ENCODE peak calls at places on chromosomes 16 and 17, in four cellular contexts. One of them, this sample, is unnamed.

GRCh38 chr17:75539969-75540729 is 14.7 kb downstream of the LLGL2 start:
- DNase-seq in sigmoid colon: no peak
- DNase-seq in psoas muscle: no peak
- DNase-seq in CD4-positive, CD25-positive, alpha-beta regulatory T cell: no peak
- DNase-seq in this sample: no peak

GRCh38 chr17:68356520-68356919 is 65.2 kb downstream of the ARSG start:
- DNase-seq in sigmoid colon: no peak
- DNase-seq in psoas muscle: no peak
- DNase-seq in CD4-positive, CD25-positive, alpha-beta regulatory T cell: peak; percentile 26
- DNase-seq in this sample: no peak

GRCh38 chr17:1003972-1004768 is 7.2 kb downstream of the TIMM22 start:
- DNase-seq in sigmoid colon: no peak
- DNase-seq in psoas muscle: no peak
- DNase-seq in CD4-positive, CD25-positive, alpha-beta regulatory T cell: no peak
- DNase-seq in this sample: no peak

GRCh38 chr17:83194761-83195329 is 115.4 kb downstream of the METRNL start:
- DNase-seq in sigmoid colon: peak; percentile 63
- DNase-seq in psoas muscle: peak; percentile 29
- DNase-seq in CD4-positive, CD25-positive, alpha-beta regulatory T cell: no peak
- DNase-seq in this sample: peak; percentile 15

GRCh38 chr16:48850097-48850496 is 240.1 kb upstream of the N4BP1 start:
- DNase-seq in sigmoid colon: no peak
- DNase-seq in psoas muscle: no peak
- DNase-seq in CD4-positive, CD25-positive, alpha-beta regulatory T cell: no peak
- DNase-seq in this sample: no peak

GRCh38 chr16:3696425-3697218 is 20.7 kb downstream of the TRAP1 start:
- DNase-seq in sigmoid colon: no peak
- DNase-seq in psoas muscle: no peak
- DNase-seq in CD4-positive, CD25-positive, alpha-beta regulatory T cell: no peak
- DNase-seq in this sample: no peak

GRCh38 chr17:59707971-59708425 is 544 bp downstream of the VMP1 start:
- DNase-seq in sigmoid colon: no peak
- DNase-seq in psoas muscle: no peak
- DNase-seq in CD4-positive, CD25-positive, alpha-beta regulatory T cell: no peak
- DNase-seq in this sample: no peak

GRCh38 chr16:4184038-4184702 is 57.7 kb downstream of the SRL start:
- DNase-seq in sigmoid colon: no peak
- DNase-seq in psoas muscle: peak; percentile 44
- DNase-seq in CD4-positive, CD25-positive, alpha-beta regulatory T cell: no peak
- DNase-seq in this sample: no peak

GRCh38 chr17:41428591-41429326 is 4.4 kb upstream of the KRT37 start:
- DNase-seq in sigmoid colon: no peak
- DNase-seq in psoas muscle: no peak
- DNase-seq in CD4-positive, CD25-positive, alpha-beta regulatory T cell: no peak
- DNase-seq in this sample: no peak

GRCh38 chr17:47946516-47946915 is 5.1 kb downstream of the PNPO start:
- DNase-seq in sigmoid colon: no peak
- DNase-seq in psoas muscle: no peak
- DNase-seq in CD4-positive, CD25-positive, alpha-beta regulatory T cell: no peak
- DNase-seq in this sample: peak; percentile 48

GRCh38 chr17:27565874-27566672 is 64.9 kb upstream of the LGALS9 start:
- DNase-seq in sigmoid colon: no peak
- DNase-seq in psoas muscle: no peak
- DNase-seq in CD4-positive, CD25-positive, alpha-beta regulatory T cell: no peak
- DNase-seq in this sample: no peak

GRCh38 chr17:80327518-80327917 is 66.9 kb downstream of the RNF213 start:
- DNase-seq in sigmoid colon: peak; percentile 26
- DNase-seq in psoas muscle: no peak
- DNase-seq in CD4-positive, CD25-positive, alpha-beta regulatory T cell: no peak
- DNase-seq in this sample: no peak
- H3K36me3 ChIP-seq in sigmoid colon: peaks cover 15% of the 10 kb centered on the region
- H3K36me3 ChIP-seq in psoas muscle: peaks cover 8% of the 10 kb centered on the region
- H3K36me3 ChIP-seq in CD4-positive, CD25-positive, alpha-beta regulatory T cell: peaks cover 95% of the 10 kb centered on the region
- H3K36me3 ChIP-seq in this sample: no peaks in the 10 kb centered on the region

GRCh38 chr17:45227101-45227591 is 5.5 kb downstream of the FMNL1 start:
- DNase-seq in sigmoid colon: no peak
- DNase-seq in psoas muscle: no peak
- DNase-seq in CD4-positive, CD25-positive, alpha-beta regulatory T cell: no peak
- DNase-seq in this sample: no peak
- H3K36me3 ChIP-seq in sigmoid colon: no peaks in the 10 kb centered on the region
- H3K36me3 ChIP-seq in psoas muscle: no peaks in the 10 kb centered on the region
- H3K36me3 ChIP-seq in CD4-positive, CD25-positive, alpha-beta regulatory T cell: peaks cover 12% of the 10 kb centered on the region
- H3K36me3 ChIP-seq in this sample: no peaks in the 10 kb centered on the region

DNA sequence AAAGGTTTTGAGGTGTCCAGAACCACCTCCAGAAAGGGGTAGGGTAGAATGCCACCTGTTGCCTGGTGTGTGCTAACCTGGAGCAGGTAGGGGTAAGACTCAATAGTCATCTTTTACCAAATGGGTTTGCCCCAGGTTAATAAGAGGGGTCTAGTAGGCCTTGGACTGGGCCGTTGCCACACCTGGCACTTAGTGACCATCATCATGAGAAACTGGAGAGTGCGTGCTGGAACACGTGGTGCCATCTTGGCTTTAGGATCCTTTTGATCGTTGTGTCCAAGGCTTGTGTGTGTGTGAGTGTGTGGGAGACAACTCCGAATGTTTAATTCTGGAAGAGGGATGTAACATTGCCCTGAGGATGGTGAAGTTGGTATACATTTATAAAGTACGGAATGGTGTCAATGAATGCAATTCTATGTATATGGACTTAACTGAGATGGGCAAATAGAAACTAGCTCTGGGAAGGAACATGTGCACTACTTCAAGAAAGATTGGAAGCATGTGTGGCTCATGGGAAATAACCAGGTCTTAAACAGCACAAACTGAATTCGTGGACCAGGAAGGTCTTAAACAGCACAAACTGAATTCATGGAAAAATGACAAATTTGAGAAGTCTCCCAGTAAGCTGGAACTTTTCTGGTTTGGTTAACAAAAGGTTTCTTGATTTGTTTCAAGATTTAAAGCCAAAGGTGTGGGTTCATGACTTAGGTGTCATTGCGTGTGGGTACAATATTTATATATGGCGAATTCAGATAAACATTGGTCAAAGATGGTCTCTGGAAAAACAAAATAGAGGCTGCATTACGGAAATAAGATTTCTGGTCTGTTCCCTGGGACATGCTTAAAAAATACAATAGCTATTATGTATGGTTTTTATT is 7.2 kb downstream of the FUS start:
- DNase-seq in sigmoid colon: no peak
- DNase-seq in psoas muscle: no peak
- DNase-seq in CD4-positive, CD25-positive, alpha-beta regulatory T cell: no peak
- DNase-seq in this sample: no peak
- H3K36me3 ChIP-seq in sigmoid colon: peaks cover 82% of the 10 kb centered on the region
- H3K36me3 ChIP-seq in psoas muscle: peaks cover 55% of the 10 kb centered on the region
- H3K36me3 ChIP-seq in CD4-positive, CD25-positive, alpha-beta regulatory T cell: peaks cover 99% of the 10 kb centered on the region
- H3K36me3 ChIP-seq in this sample: peaks cover 11% of the 10 kb centered on the region

GRCh38 chr17:4959261-4959965 is 8.2 kb downstream of the SPAG7 start:
- DNase-seq in sigmoid colon: no peak
- DNase-seq in psoas muscle: no peak
- DNase-seq in CD4-positive, CD25-positive, alpha-beta regulatory T cell: no peak
- DNase-seq in this sample: no peak
- H3K36me3 ChIP-seq in sigmoid colon: peaks cover 13% of the 10 kb centered on the region
- H3K36me3 ChIP-seq in psoas muscle: peaks cover 6% of the 10 kb centered on the region
- H3K36me3 ChIP-seq in CD4-positive, CD25-positive, alpha-beta regulatory T cell: peaks cover 19% of the 10 kb centered on the region
- H3K36me3 ChIP-seq in this sample: no peaks in the 10 kb centered on the region

This sample was measured in Caco-2.